ENCODE peak calls at places on chromosomes 12 and 14, in seven cellular contexts. B is HCT116; N is upper lobe of right lung; M is ascending aorta; A is heart left ventricle; S is IMR-90; F is effector memory CD4-positive, alpha-beta T cell. P is an unnamed sample.

GRCh38 chr14:70086685-70087379 is 101.9 kb downstream of the SLC8A3 start:
- DNase-seq in N (no peak), F (no peak), S (peak), M (no peak), B (peak), A (no peak), P (peak)

GRCh38 chr12:6962285-6963015 is 8.0 kb downstream of the PHB2 start:
- DNase-seq in B (no peak), M (no peak), F (no peak), A (peak), S (no peak), N (peak), P (no peak)

GRCh38 chr12:89333564-89334252 is 18.6 kb downstream of the DUSP6 start:
- DNase-seq in A (no peak), B (no peak), N (no peak), S (no peak), F (no peak), M (no peak), P (no peak)

GRCh38 chr14:72863216-72864006 is 30.5 kb downstream of the DPF3 start:
- DNase-seq in M (no peak), N (no peak), B (no peak), F (no peak), A (no peak), S (no peak), P (no peak)

GRCh38 chr12:7512528-7512927 is 9.0 kb upstream of the CD163 start:
- DNase-seq in A (no peak), F (no peak), S (peak), N (peak), B (peak), M (no peak), P (no peak)

GRCh38 chr14:60179296-60179924 is 14.2 kb upstream of the DHRS7 start:
- DNase-seq in S (peak), A (no peak), B (no peak), N (no peak), M (no peak), F (no peak), P (no peak)

GRCh38 chr14:32259368-32260013 is 56.4 kb upstream of the RNU6-8 start:
- DNase-seq in S (peak), M (no peak), B (peak), F (no peak), N (no peak), A (no peak), P (no peak)

GRCh38 chr12:27277846-27278260 is 33.8 kb downstream of the STK38L start:
- DNase-seq in M (no peak), A (peak), F (no peak), N (no peak), B (peak), S (peak), P (no peak)

GRCh38 chr14:74213907-74214803 is 25.1 kb upstream of the VSX2 start:
- DNase-seq in S (no peak), B (no peak), N (no peak), M (no peak), A (no peak), F (no peak), P (no peak)

GRCh38 chr12:20946732-20947131 is 136.2 kb downstream of the SLCO1B3 start:
- DNase-seq in M (no peak), B (peak), N (no peak), S (no peak), F (no peak), A (no peak), P (peak)

GRCh38 chr14:32203928-32204357 is 874 bp upstream of the RNU6-8 start:
- DNase-seq in M (no peak), N (no peak), S (no peak), F (no peak), A (no peak), B (no peak), P (peak)

GRCh38 chr12:80810874-80811273 is 94.2 kb downstream of the MYF5 start:
- DNase-seq in B (no peak), N (no peak), M (no peak), F (no peak), A (no peak), S (peak), P (no peak)

GRCh38 chr12:32444895-32445294 is 45.5 kb downstream of the FGD4 start:
- DNase-seq in F (no peak), A (no peak), N (no peak), B (peak), M (no peak), S (peak), P (no peak)

GRCh38 chr12:122523280-122523679 is 3.5 kb downstream of the RSRC2 start:
- DNase-seq in B (no peak), A (no peak), S (peak), F (no peak), N (no peak), M (no peak), P (no peak)

GRCh38 chr12:52054838-52055741 is 3.8 kb downstream of the NR4A1 start:
- DNase-seq in F (no peak), A (peak), M (no peak), N (no peak), S (peak), B (no peak), P (no peak)

GRCh38 chr14:77265187-77265515 is 5.9 kb downstream of the NGB start:
- DNase-seq in N (no peak), F (no peak), M (no peak), S (no peak), B (no peak), A (no peak), P (no peak)

GRCh38 chr12:122111070-122111750 is 32.7 kb downstream of the MLXIP start:
- DNase-seq in M (no peak), S (no peak), N (no peak), A (no peak), F (no peak), B (peak), P (no peak)

GRCh38 chr14:56461876-56462275 is 117.7 kb upstream of the TMEM260 start:
- DNase-seq in F (no peak), M (no peak), A (no peak), B (no peak), N (no peak), S (no peak), P (no peak)

GRCh38 chr12:63753743-63754142 is 26.0 kb upstream of the RXYLT1 start:
- DNase-seq in F (no peak), A (no peak), B (no peak), N (no peak), M (no peak), S (no peak), P (no peak)

GRCh38 chr12:105451211-105451610 is 120.7 kb downstream of the C12orf75 start:
- DNase-seq in M (no peak), S (peak), F (no peak), A (no peak), N (no peak), B (no peak), P (no peak)

GRCh38 chr14:51554339-51554920 is 97.3 kb upstream of the FRMD6 start:
- DNase-seq in B (no peak), N (no peak), M (no peak), F (no peak), S (peak), A (no peak), P (no peak)

GRCh38 chr14:77110286-77110685 is 12.2 kb downstream of the CIPC start:
- DNase-seq in F (no peak), A (no peak), M (no peak), N (no peak), B (no peak), S (no peak), P (no peak)

GRCh38 chr12:112978163-112979081 is at the start of gene OAS2:
- DNase-seq in A (peak), M (peak), B (no peak), S (peak), F (peak), N (peak), P (peak)

GRCh38 chr12:38384816-38385491 is 68.4 kb downstream of the ALG10B start:
- DNase-seq in M (no peak), F (no peak), B (no peak), S (no peak), A (no peak), N (peak), P (peak)

GRCh38 chr12:40010899-40011774 is 94.7 kb downstream of the SLC2A13 start:
- DNase-seq in F (peak), M (peak), N (no peak), B (peak), S (peak), A (peak), P (peak)

GRCh38 chr14:50007123-50007903 is 109.1 kb downstream of the VCPKMT start:
- DNase-seq in B (no peak), S (no peak), F (no peak), A (no peak), M (no peak), N (no peak), P (no peak)

GRCh38 chr12:120984351-120984898 is 6.1 kb downstream of the HNF1A start:
- DNase-seq in N (no peak), M (no peak), S (no peak), B (no peak), A (no peak), F (no peak), P (no peak)

GRCh38 chr14:91464615-91465205 is 45.4 kb downstream of the PPP4R3A start:
- DNase-seq in S (no peak), B (no peak), A (no peak), M (no peak), F (no peak), N (no peak), P (no peak)

GRCh38 chr12:3055712-3056467 is 21.3 kb upstream of the TSPAN9 start:
- DNase-seq in F (no peak), M (no peak), S (no peak), B (no peak), N (no peak), A (no peak), P (no peak)

GRCh38 chr12:52792185-52793029 is 3.5 kb downstream of the KRT3 start:
- DNase-seq in S (no peak), B (no peak), M (no peak), N (peak), A (no peak), F (no peak), P (no peak)

GRCh38 chr14:101762530-101763101 is 1.1 kb downstream of the PPP2R5C start:
- DNase-seq in A (no peak), M (no peak), F (no peak), S (no peak), B (no peak), N (no peak), P (no peak)

GRCh38 chr14:101758913-101759593 is 2.5 kb upstream of the PPP2R5C start:
- DNase-seq in B (no peak), A (no peak), S (no peak), M (no peak), N (no peak), F (no peak), P (no peak)

GRCh38 chr14:101761881-101762529 is 496 bp downstream of the PPP2R5C start:
- DNase-seq in S (no peak), F (no peak), A (peak), M (no peak), B (no peak), N (peak), P (peak)

GRCh38 chr14:101760138-101761011 is 1.1 kb upstream of the PPP2R5C start:
- DNase-seq in S (peak), M (peak), N (peak), F (peak), A (peak), B (peak), P (peak)

GRCh38 chr14:101761032-101761880 is at the start of gene PPP2R5C:
- DNase-seq in N (peak), S (peak), B (peak), A (peak), F (peak), M (peak), P (peak)
- H3K27ac ChIP-seq in N (peak), S (peak), B (peak), A (peak), F (peak), M (peak), P (peak)

GRCh38 chr14:87869619-87870583 is 123.1 kb downstream of the GALC start:
- DNase-seq in N (no peak), S (peak), F (no peak), A (no peak), M (no peak), B (no peak), P (no peak)
- H3K27ac ChIP-seq in N (no peak), S (no peak), F (no peak), A (peak), M (no peak), B (no peak), P (no peak)

GRCh38 chr12:106975098-106975497 is 11.8 kb downstream of the MTERF2 start:
- DNase-seq in F (no peak), S (no peak), B (no peak), N (no peak), A (no peak), M (no peak), P (no peak)

GRCh38 chr12:106978035-106978800 is 8.7 kb downstream of the MTERF2 start:
- DNase-seq in S (no peak), N (no peak), A (peak), F (no peak), B (no peak), M (no peak), P (peak)

GRCh38 chr12:106976668-106977067 is 10.3 kb downstream of the MTERF2 start:
- DNase-seq in N (no peak), M (no peak), B (no peak), F (no peak), S (peak), A (no peak), P (no peak)

GRCh38 chr12:106974525-106974924 is 12.4 kb downstream of the MTERF2 start:
- DNase-seq in F (no peak), M (no peak), N (no peak), A (no peak), B (no peak), S (no peak), P (no peak)

GRCh38 chr12:106976013-106976658 is 10.8 kb downstream of the MTERF2 start:
- DNase-seq in N (no peak), A (no peak), F (no peak), M (no peak), S (peak), B (no peak), P (no peak)
- H3K27ac ChIP-seq in N (no peak), A (peak), F (no peak), M (peak), S (no peak), B (no peak), P (no peak)

GRCh38 chr12:109943811-109944210 is 43.7 kb downstream of the TCHP start:
- DNase-seq in F (no peak), N (no peak), S (peak), M (no peak), B (no peak), A (no peak), P (no peak)

GRCh38 chr12:109946913-109947312 is 46.8 kb downstream of the TCHP start:
- DNase-seq in M (no peak), F (no peak), S (no peak), N (no peak), A (no peak), B (no peak), P (no peak)

GRCh38 chr12:109944561-109944960 is 44.5 kb downstream of the TCHP start:
- DNase-seq in M (no peak), B (no peak), A (no peak), F (no peak), N (no peak), S (no peak), P (no peak)

GRCh38 chr12:109946505-109946904 is 46.4 kb downstream of the TCHP start:
- DNase-seq in A (no peak), B (no peak), S (peak), F (no peak), N (no peak), M (no peak), P (peak)

DNA sequence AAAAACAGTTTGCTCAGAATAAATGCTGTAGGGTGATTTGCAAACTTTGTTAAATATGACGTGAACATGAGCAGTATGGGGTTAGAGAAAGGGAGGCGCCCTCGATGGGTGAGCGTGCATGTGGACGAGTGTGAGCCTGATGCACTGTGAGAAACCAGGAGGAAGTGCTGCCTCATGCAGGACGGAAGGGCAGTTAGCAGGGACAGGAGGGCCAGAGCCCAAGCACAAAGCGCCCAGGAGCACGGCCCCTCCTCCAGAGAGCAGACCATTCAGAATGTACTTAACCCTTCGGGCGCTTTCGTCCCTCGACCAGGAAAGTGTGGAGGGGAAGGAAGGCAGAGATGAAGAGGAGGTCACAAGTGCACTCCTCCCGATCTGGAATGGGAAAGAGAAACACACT is 44.9 kb downstream of the TCHP start:
- DNase-seq in S (peak), F (no peak), B (no peak), A (peak), N (no peak), M (no peak), P (peak)
- H3K27ac ChIP-seq in S (peak), F (no peak), B (no peak), A (peak), N (peak), M (no peak), P (no peak)

GRCh38 chr12:49292729-49293055 is 2.3 kb upstream of the PRPH start:
- DNase-seq in F (no peak), S (no peak), A (no peak), M (no peak), N (no peak), B (no peak), P (no peak)
- H3K27ac ChIP-seq in F (no peak), S (no peak), A (no peak), M (peak), N (no peak), B (no peak), P (no peak)

GRCh38 chr12:124906606-124907261 is 7.7 kb downstream of the UBC start:
- DNase-seq in N (peak), A (peak), M (peak), F (peak), B (peak), S (peak), P (peak)
- H3K27ac ChIP-seq in N (no peak), A (no peak), M (no peak), F (no peak), B (peak), S (no peak), P (no peak)

P was measured in testis.